ENCODE peak calls at places on chromosomes 16 and 17, in eight cellular contexts. A is HAP-1; Q is adrenal gland; R is tibial nerve; E is tibial artery; F is naive thymus-derived CD4-positive, alpha-beta T cell; L is aorta; P is AG04450. I is an unnamed sample. For H3K9me3, the result is how much of the 10 kb centered on the place peaks cover.

GRCh38 chr17:19448341-19449268 is 37.6 kb downstream of the RNF112 start:
- DNase-seq in A (peak), Q (peak), R (peak), E (peak), F (no peak), L (no peak), P (peak), I (peak)

GRCh38 chr16:59905628-59906027 is 1171.5 kb upstream of the GOT2 start:
- DNase-seq in A (no peak), Q (no peak), R (no peak), E (no peak), F (no peak), L (no peak), P (no peak), I (peak)

GRCh38 chr16:52383640-52384292 is 163.2 kb downstream of the TOX3 start:
- DNase-seq in A (no peak), Q (no peak), R (no peak), E (no peak), F (no peak), L (no peak), P (no peak), I (no peak)

GRCh38 chr17:3512512-3513171 is 36.8 kb downstream of the ASPA start:
- DNase-seq in A (peak), Q (no peak), R (peak), E (peak), F (no peak), L (peak), P (no peak), I (peak)

GRCh38 chr17:27546624-27547300 is 84.2 kb upstream of the LGALS9 start:
- DNase-seq in A (no peak), Q (no peak), R (no peak), E (no peak), F (no peak), L (no peak), P (no peak), I (no peak)

GRCh38 chr16:77450790-77451487 is 16.1 kb upstream of the ADAMTS18 start:
- DNase-seq in A (no peak), Q (peak), R (no peak), E (no peak), F (no peak), L (no peak), P (no peak), I (no peak)

GRCh38 chr17:72358465-72358864 is 237.6 kb downstream of the SOX9 start:
- DNase-seq in A (no peak), Q (no peak), R (no peak), E (no peak), F (no peak), L (no peak), P (peak), I (peak)

GRCh38 chr17:28508325-28508724 is 2.2 kb downstream of the FOXN1 start:
- DNase-seq in A (no peak), Q (no peak), R (no peak), E (no peak), F (no peak), L (no peak), P (no peak), I (no peak)

GRCh38 chr16:56715128-56715527 is 14.8 kb upstream of the NUP93 start:
- DNase-seq in A (no peak), Q (no peak), R (no peak), E (no peak), F (no peak), L (no peak), P (no peak), I (no peak)

DNA sequence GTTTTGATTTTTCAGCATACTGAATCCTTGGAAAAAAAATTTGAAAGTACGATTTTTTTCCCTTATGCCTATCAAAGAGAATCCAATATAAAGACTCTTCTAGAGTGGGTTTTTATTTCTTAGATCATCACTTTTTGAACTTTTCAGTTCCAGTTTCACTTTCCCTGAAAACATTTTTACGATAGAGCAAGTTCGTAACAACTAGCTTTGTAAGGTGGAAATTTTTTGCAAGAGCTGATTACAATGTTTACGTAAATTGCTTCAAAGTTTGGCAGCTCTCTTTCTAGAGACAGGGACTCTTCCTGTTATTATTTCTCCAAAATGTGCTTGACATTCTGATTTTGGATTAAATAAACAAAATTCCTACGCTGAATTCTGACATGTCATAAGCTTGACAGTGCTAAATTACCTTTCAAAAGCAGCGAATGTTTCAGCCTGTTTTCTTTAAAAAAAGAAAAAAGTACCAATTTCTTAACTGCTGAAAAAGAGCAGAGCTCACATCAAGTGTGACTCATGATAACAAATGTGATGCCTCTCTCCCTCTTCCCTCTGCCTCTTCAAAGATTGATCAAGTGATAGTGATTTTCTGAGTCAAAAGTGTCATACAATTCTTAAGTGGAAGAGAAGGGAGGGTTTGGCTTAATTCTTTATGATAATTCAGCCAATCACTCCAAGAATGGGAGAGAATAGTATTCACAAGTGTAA is 175.2 kb downstream of the KCNJ2 start:
- DNase-seq in A (no peak), Q (no peak), R (no peak), E (no peak), F (no peak), L (no peak), P (no peak), I (no peak)
- H3K9me3 ChIP-seq in A (under half), Q (under half), R (under half), E (under half), F (under half), L (under half), P (under half), I (under half)

GRCh38 chr16:1299868-1300203 is 9.6 kb upstream of the UBE2I start:
- DNase-seq in A (no peak), Q (no peak), R (no peak), E (no peak), F (no peak), L (no peak), P (no peak), I (no peak)

GRCh38 chr16:1299012-1299867 is 10.2 kb upstream of the UBE2I start:
- DNase-seq in A (no peak), Q (no peak), R (no peak), E (no peak), F (no peak), L (no peak), P (no peak), I (no peak)

GRCh38 chr16:1298406-1298805 is 11.0 kb upstream of the UBE2I start:
- DNase-seq in A (no peak), Q (no peak), R (no peak), E (no peak), F (no peak), L (no peak), P (no peak), I (no peak)

GRCh38 chr16:1301562-1301961 is 7.9 kb upstream of the UBE2I start:
- DNase-seq in A (no peak), Q (no peak), R (no peak), E (no peak), F (no peak), L (no peak), P (no peak), I (no peak)

DNA sequence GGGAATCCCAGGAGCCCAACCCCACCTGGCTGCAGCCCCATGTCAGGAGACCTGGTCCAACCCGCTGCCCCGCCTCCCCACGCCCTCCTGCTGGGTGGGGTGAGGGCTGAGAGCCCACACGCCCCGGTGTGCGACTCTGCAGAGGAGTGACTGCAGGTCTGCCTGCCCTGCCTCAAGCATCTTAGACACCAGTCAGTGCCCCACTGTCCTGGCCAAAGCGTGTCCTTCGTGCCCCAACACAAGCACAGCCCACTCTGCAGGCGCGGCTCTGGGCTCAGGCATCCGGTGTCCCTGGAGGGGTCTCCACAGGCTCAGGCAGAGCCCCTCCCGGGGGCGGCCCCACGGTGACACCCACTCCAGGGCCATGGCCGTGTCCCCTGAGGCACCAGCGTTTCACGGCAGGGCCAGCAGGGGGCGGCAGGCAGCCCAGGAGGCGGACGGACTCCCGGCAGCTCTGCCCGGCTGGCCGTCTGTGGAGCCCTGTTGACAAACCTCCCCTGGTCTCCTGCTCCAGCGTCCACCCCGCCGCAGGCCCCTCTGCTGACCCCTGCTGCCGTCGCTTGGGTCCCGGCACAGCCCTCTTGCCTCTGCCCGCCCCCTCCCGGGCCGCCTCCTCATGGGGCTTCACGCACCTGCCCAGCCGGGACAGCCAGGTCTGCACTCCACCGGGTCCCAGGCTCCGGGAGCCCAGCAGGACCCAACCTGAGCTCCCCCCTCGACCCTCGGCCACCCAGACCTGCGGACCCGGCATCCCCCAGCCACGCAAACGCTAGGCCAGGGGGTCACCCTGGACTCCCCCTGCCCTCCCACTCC is 8.6 kb upstream of the UBE2I start:
- DNase-seq in A (peak), Q (peak), R (no peak), E (peak), F (peak), L (peak), P (no peak), I (peak)
- H3K4me3 ChIP-seq in A (peak), Q (no peak), R (no peak), E (no peak), F (no peak), L (no peak), P (no peak), I (no peak)

DNA sequence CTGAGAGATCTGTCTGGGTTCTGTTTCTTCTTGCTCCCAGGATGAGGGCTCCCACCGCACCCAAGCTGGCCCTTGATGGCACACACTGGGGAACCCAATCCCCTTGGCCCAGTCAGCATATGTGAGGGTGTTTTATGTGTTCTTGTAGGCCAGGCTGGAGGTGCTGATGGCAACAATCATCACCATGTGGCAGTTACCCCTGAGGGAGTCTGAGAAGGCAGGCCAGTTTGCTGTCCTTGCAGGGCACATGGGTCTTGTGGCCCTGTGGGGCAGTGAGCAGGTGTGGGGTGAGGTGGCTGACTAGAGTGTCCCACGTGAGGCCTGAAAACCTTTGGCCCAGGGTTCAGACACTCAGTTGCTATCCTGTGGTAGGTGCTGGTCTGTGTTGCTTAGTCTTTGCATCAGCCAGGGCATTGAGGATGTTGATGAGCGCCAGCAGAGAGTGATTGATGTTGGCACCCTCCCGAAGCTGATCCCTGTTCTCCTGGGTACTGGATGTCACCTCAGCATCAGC is 2183.0 kb downstream of the TP53TG3F start:
- DNase-seq in A (no peak), Q (no peak), R (no peak), E (no peak), F (no peak), L (peak), P (no peak), I (no peak)
- H3K9me3 ChIP-seq in A (under half), Q (under half), R (under half), E (under half), F (under half), L (under half), P (half or more), I (under half)

GRCh38 chr17:1169471-1169908 is 10.3 kb downstream of the ABR start:
- DNase-seq in A (no peak), Q (peak), R (no peak), E (no peak), F (no peak), L (no peak), P (no peak), I (no peak)
- H3K4me3 ChIP-seq in A (no peak), Q (no peak), R (no peak), E (no peak), F (no peak), L (no peak), P (no peak), I (no peak)

GRCh38 chr16:82843606-82844271 is 217.0 kb downstream of the CDH13 start:
- DNase-seq in A (no peak), Q (no peak), R (no peak), E (no peak), F (no peak), L (no peak), P (no peak), I (no peak)

GRCh38 chr16:82846806-82847205 is 220.0 kb downstream of the CDH13 start:
- DNase-seq in A (no peak), Q (no peak), R (no peak), E (no peak), F (no peak), L (no peak), P (no peak), I (no peak)

GRCh38 chr16:82841108-82841507 is 214.3 kb downstream of the CDH13 start:
- DNase-seq in A (no peak), Q (no peak), R (no peak), E (no peak), F (no peak), L (no peak), P (no peak), I (no peak)

GRCh38 chr16:82848013-82848412 is 221.2 kb downstream of the CDH13 start:
- DNase-seq in A (no peak), Q (no peak), R (no peak), E (no peak), F (no peak), L (no peak), P (no peak), I (no peak)

DNA sequence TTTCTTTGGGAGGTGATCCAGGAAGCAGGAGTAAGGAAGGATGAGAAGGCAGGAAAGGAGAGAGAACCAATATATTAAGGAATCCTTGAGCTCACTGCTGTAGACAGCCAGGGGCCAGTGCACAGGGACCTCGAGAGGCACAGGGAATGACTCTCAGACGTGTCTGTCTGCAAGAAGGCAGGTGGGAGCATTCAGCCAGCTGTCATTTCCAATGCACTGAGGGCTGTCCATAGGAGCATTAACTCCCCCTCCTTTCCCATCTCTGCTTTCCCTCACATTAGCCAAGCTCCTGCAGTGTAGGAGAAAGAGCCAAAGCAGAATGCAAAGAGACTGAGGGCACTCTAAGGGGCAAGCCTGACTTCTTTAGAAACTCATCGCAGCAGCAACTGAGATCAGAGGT is 218.3 kb downstream of the CDH13 start:
- DNase-seq in A (no peak), Q (no peak), R (no peak), E (no peak), F (no peak), L (no peak), P (no peak), I (no peak)
- H3K9me3 ChIP-seq in A (under half), Q (under half), R (under half), E (under half), F (under half), L (under half), P (under half), I (under half)

DNA sequence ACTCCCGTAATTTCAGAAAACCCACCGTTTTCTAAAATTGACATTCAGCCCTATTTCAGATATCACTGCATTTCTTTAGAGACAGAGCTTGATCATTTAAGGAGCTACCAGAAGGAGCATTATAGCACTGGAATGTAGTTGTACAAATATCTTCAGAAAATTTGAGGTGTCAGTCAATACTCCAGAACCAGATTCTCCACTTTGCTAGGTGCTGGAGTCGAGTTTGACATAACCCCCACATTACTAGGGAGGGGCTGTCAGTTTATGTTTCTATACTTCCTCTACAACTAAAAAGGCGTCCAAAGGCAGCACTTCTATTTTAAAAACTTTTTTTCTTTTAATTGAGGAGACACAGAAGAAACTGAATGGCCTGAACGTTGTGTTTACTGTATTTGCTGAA is 899 bp upstream of the KIAA0513 start:
- DNase-seq in A (no peak), Q (no peak), R (no peak), E (no peak), F (no peak), L (no peak), P (no peak), I (no peak)
- H3K4me3 ChIP-seq in A (peak), Q (no peak), R (peak), E (peak), F (peak), L (no peak), P (peak), I (peak)

DNA sequence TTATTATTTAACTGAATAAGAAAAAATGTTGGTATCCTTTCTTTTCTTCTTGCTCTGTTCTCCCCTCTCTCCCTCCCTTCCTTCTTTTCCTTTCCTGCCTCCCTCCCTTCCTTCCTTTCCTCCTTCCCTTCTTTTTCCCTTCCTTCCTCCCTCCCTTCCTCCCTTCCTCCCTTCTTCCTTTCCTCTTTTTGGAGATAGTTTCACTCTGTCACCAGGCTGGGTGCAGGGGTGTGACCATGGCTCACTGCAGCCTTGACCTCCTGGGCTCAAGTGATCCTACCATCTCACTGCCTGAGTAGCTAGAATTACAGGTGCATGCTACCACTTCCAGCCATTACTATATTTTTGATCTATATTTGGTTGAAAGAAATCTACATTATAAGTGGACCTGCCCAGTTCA is 5.7 kb upstream of the RUSF1 start:
- DNase-seq in A (no peak), Q (no peak), R (no peak), E (no peak), F (no peak), L (no peak), P (no peak), I (no peak)
- H3K9me3 ChIP-seq in A (under half), Q (under half), R (under half), E (under half), F (under half), L (under half), P (under half), I (under half)

GRCh38 chr17:42920922-42921321 is 20.3 kb downstream of the G6PC1 start:
- DNase-seq in A (no peak), Q (no peak), R (peak), E (no peak), F (no peak), L (no peak), P (no peak), I (no peak)

GRCh38 chr17:42918902-42919521 is 18.4 kb downstream of the G6PC1 start:
- DNase-seq in A (no peak), Q (no peak), R (no peak), E (no peak), F (no peak), L (no peak), P (no peak), I (no peak)

GRCh38 chr17:42917236-42917603 is 16.6 kb downstream of the G6PC1 start:
- DNase-seq in A (peak), Q (no peak), R (no peak), E (no peak), F (no peak), L (no peak), P (no peak), I (no peak)

GRCh38 chr17:42922335-42922734 is 21.7 kb downstream of the G6PC1 start:
- DNase-seq in A (no peak), Q (no peak), R (no peak), E (no peak), F (no peak), L (no peak), P (no peak), I (no peak)

DNA sequence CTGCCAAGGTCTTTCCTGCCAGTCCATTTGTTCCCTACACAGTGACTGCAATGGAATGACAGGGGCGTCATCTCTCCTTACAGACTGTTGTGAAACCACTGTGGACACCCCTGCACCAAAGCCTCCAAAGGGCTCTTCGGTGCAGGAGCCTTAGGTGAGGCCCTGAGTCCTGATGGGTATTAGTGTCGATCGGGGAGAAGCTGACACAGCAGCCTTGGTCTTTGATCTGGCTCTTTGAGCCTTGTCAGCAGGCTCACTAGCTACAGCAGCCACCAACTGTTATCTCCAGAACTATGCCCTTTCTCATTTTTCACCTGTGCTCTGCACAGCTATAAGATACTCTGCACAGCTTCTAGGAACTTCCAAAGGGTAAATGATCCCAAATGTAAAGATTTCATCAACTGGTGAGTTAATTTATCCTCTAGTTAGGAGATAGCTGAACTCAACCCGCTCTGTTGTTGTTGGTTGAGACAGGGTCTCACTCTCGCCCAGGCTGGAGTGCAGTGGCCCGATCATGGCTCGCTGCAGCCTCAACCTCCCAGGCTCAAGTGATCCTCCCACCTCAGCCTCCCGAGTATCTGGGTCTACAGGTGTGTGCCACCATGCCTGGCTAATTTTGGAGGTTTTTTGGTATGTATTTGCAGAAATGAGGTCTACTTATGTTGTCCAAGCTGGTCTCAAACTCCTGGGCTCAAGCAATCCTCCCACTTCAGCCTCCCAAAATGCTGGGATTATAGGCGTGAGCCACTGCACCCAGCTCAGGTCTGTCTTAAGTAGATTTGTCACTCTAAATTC is 19.7 kb downstream of the G6PC1 start:
- DNase-seq in A (no peak), Q (no peak), R (no peak), E (no peak), F (no peak), L (no peak), P (no peak), I (no peak)
- H3K4me3 ChIP-seq in A (no peak), Q (no peak), R (no peak), E (no peak), F (no peak), L (no peak), P (no peak), I (no peak)

I was measured in MG63.